ENCODE peak calls at places on chromosome 19, in eight cellular contexts. B is mesenteric fat pad; Y is CD8-positive, alpha-beta T cell; A is tibial nerve; D is stimulated activated CD4-positive, alpha-beta T cell treated with anti-CD3 and anti-CD28 coated beads, Interleukin-12 subunit alpha, Interleukin-12 subunit beta, amount 100 ng/mL, for 24 hours; I is CD4-positive, alpha-beta T cell; K is neural crest cell; X is upper lobe of right lung. U is an unnamed sample.

GRCh38 chr19:2259331-2259730 is 3.1 kb upstream of the JSRP1 start:
- DNase-seq in B (no peak), Y (no peak), A (no peak), D (no peak), I (no peak), K (no peak), X (no peak), U (no peak)

GRCh38 chr19:29724102-29724641 is 9.1 kb upstream of the C19orf12 start:
- DNase-seq in B (no peak), Y (peak; percentile 25), A (no peak), D (no peak), I (peak; percentile 21), K (peak; percentile 36), X (no peak), U (no peak)

GRCh38 chr19:19774354-19775033 is 41.6 kb upstream of the ZNF14 start:
- DNase-seq in B (no peak), Y (no peak), A (no peak), D (no peak), I (no peak), K (no peak), X (no peak), U (no peak)

GRCh38 chr19:54084410-54084809 is 3.2 kb upstream of the TARM1 start:
- DNase-seq in B (no peak), Y (no peak), A (no peak), D (no peak), I (no peak), K (no peak), X (no peak), U (no peak)

GRCh38 chr19:35730326-35730725 is 11.9 kb downstream of the IGFLR1 start:
- DNase-seq in B (no peak), Y (no peak), A (no peak), D (no peak), I (no peak), K (no peak), X (no peak), U (no peak)

GRCh38 chr19:15123900-15124299 is 16.7 kb downstream of the SYDE1 start:
- DNase-seq in B (no peak), Y (no peak), A (no peak), D (no peak), I (no peak), K (no peak), X (no peak), U (peak; percentile 51)

GRCh38 chr19:4522291-4523002 is 4.2 kb upstream of the PLIN4 start:
- DNase-seq in B (no peak), Y (no peak), A (no peak), D (no peak), I (no peak), K (no peak), X (no peak), U (no peak)

GRCh38 chr19:49614096-49614857 is 23.3 kb downstream of the PRR12 start:
- DNase-seq in B (no peak), Y (no peak), A (no peak), D (no peak), I (no peak), K (no peak), X (no peak), U (no peak)

GRCh38 chr19:10007366-10007765 is 2.9 kb downstream of the COL5A3 start:
- DNase-seq in B (no peak), Y (no peak), A (no peak), D (no peak), I (no peak), K (no peak), X (no peak), U (no peak)

GRCh38 chr19:888615-889385 is 4.2 kb downstream of the MED16 start:
- DNase-seq in B (no peak), Y (peak; percentile 76), A (no peak), D (no peak), I (peak; percentile 34), K (no peak), X (no peak), U (no peak)

GRCh38 chr19:56191115-56191514 is 6.5 kb downstream of the ZSCAN5B start:
- DNase-seq in B (no peak), Y (no peak), A (no peak), D (no peak), I (no peak), K (no peak), X (no peak), U (no peak)

GRCh38 chr19:50607874-50608785 is 31.6 kb downstream of the SYT3 start:
- DNase-seq in B (peak; percentile 90), Y (peak; percentile 62), A (no peak), D (peak; percentile 81), I (peak; percentile 30), K (peak; percentile 97), X (peak; percentile 94), U (peak; percentile 87)

GRCh38 chr19:42116308-42117075 is 15.8 kb downstream of the POU2F2 start:
- DNase-seq in B (no peak), Y (no peak), A (no peak), D (no peak), I (no peak), K (no peak), X (no peak), U (no peak)

GRCh38 chr19:39828634-39829032 is 5.3 kb downstream of the DYRK1B start:
- DNase-seq in B (no peak), Y (no peak), A (no peak), D (no peak), I (no peak), K (no peak), X (no peak), U (no peak)

GRCh38 chr19:54573330-54573872 is at the start of gene LILRA2:
- DNase-seq in B (no peak), Y (no peak), A (no peak), D (no peak), I (no peak), K (no peak), X (peak; percentile 66), U (no peak)

GRCh38 chr19:16470911-16471811 is 609 bp downstream of the EPS15L1 start:
- DNase-seq in B (no peak), Y (peak; percentile 27), A (no peak), D (peak; percentile 20), I (peak; percentile 13), K (peak; percentile 16), X (no peak), U (peak; percentile 14)

GRCh38 chr19:16301999-16302694 is 22.5 kb upstream of the KLF2 start:
- DNase-seq in B (no peak), Y (no peak), A (no peak), D (no peak), I (no peak), K (no peak), X (no peak), U (no peak)

GRCh38 chr19:38455031-38455430 is 21.5 kb downstream of the RYR1 start:
- DNase-seq in B (no peak), Y (no peak), A (no peak), D (no peak), I (no peak), K (peak; percentile 29), X (no peak), U (no peak)

GRCh38 chr19:43534811-43535761 is 2.1 kb downstream of the ZNF575 start:
- DNase-seq in B (no peak), Y (peak; percentile 36), A (peak; percentile 36), D (no peak), I (no peak), K (peak; percentile 68), X (peak; percentile 76), U (peak; percentile 55)

GRCh38 chr19:13872695-13873389 is 4.1 kb upstream of the NANOS3 start:
- DNase-seq in B (no peak), Y (peak; percentile 41), A (no peak), D (no peak), I (no peak), K (peak; percentile 46), X (no peak), U (no peak)

GRCh38 chr19:1648926-1649541 is 3.4 kb downstream of the TCF3 start:
- DNase-seq in B (no peak), Y (no peak), A (no peak), D (no peak), I (no peak), K (no peak), X (no peak), U (no peak)

GRCh38 chr19:3373971-3374368 is 7.6 kb downstream of the NFIC start:
- DNase-seq in B (no peak), Y (no peak), A (no peak), D (no peak), I (no peak), K (no peak), X (no peak), U (no peak)

GRCh38 chr19:49677232-49677881 is at the start of gene PRMT1:
- DNase-seq in B (no peak), Y (peak; percentile 47), A (no peak), D (no peak), I (no peak), K (peak; percentile 51), X (peak; percentile 79), U (peak; percentile 60)

GRCh38 chr19:19120308-19121156 is 17.7 kb downstream of the TMEM161A start:
- DNase-seq in B (no peak), Y (no peak), A (no peak), D (peak; percentile 42), I (no peak), K (peak; percentile 79), X (no peak), U (no peak)

GRCh38 chr19:13117772-13118423 is at the start of gene NACC1:
- DNase-seq in B (peak; percentile 96), Y (peak; percentile 84), A (peak; percentile 71), D (peak; percentile 84), I (peak; percentile 83), K (peak; percentile 81), X (peak; percentile 95), U (peak; percentile 89)

GRCh38 chr19:36489920-36490415 is 607 bp upstream of the ZNF566 start:
- DNase-seq in B (peak; percentile 90), Y (peak; percentile 73), A (peak; percentile 17), D (peak; percentile 45), I (peak; percentile 57), K (peak; percentile 70), X (no peak), U (no peak)

GRCh38 chr19:48671456-48671995 is 1.3 kb downstream of the NTN5 start:
- DNase-seq in B (no peak), Y (no peak), A (no peak), D (no peak), I (no peak), K (no peak), X (no peak), U (no peak)

GRCh38 chr19:2840794-2841790 is at the start of gene ZNF555:
- DNase-seq in B (peak; percentile 100), Y (peak; percentile 99), A (peak; percentile 99), D (peak; percentile 96), I (peak; percentile 97), K (peak; percentile 95), X (peak; percentile 100), U (peak; percentile 99)

GRCh38 chr19:3146677-3147100 is 10.9 kb downstream of the GNA15 start:
- DNase-seq in B (no peak), Y (peak; percentile 74), A (no peak), D (peak; percentile 65), I (peak; percentile 67), K (peak; percentile 63), X (peak; percentile 78), U (no peak)

GRCh38 chr19:54420383-54421168 is 5.3 kb downstream of the TTYH1 start:
- DNase-seq in B (no peak), Y (no peak), A (peak; percentile 37), D (no peak), I (no peak), K (peak; percentile 82), X (no peak), U (peak; percentile 98)

GRCh38 chr19:58279042-58279924 is 528 bp downstream of the ZNF8 start:
- DNase-seq in B (peak; percentile 91), Y (peak; percentile 44), A (peak; percentile 37), D (peak; percentile 46), I (no peak), K (peak; percentile 70), X (peak; percentile 86), U (no peak)

U was measured in hypothalamus.